ENCODE peak calls at places on chromosomes 7 and 10, in nine cellular contexts. X, I, L, Y, P, D, W, U and J are unnamed samples.

GRCh38 chr10:65320256-65321026 is 1605.4 kb upstream of the LRRTM3 start:
- DNase-seq in D (no peak), X (no peak), Y (no peak), P (no peak), I (no peak), W (no peak), U (no peak), L (no peak), J (no peak)

GRCh38 chr7:14835399-14835798 is 67.2 kb downstream of the DGKB start:
- DNase-seq in D (no peak), W (no peak), Y (no peak), P (no peak), L (no peak), I (no peak), U (no peak), X (no peak), J (no peak)

GRCh38 chr10:124285587-124286527 is 132.9 kb downstream of the OAT start:
- DNase-seq in W (no peak), U (no peak), I (no peak), X (no peak), P (no peak), D (no peak), L (no peak), Y (no peak), J (no peak)

GRCh38 chr10:35387768-35388167 is 51.5 kb downstream of the CCNY start:
- DNase-seq in Y (peak), I (no peak), U (no peak), W (peak), D (no peak), P (no peak), X (no peak), L (no peak), J (peak)

GRCh38 chr7:57427146-57427545 is 22.8 kb upstream of the ZNF716 start:
- DNase-seq in D (no peak), X (no peak), U (no peak), L (no peak), W (no peak), Y (no peak), I (no peak), P (no peak), J (no peak)

GRCh38 chr10:110013615-110014293 is 6.0 kb downstream of the ADD3 start:
- DNase-seq in I (no peak), U (peak), X (no peak), P (no peak), D (no peak), W (no peak), Y (no peak), L (no peak), J (no peak)

GRCh38 chr10:110074298-110074697 is 66.5 kb downstream of the ADD3 start:
- DNase-seq in P (no peak), X (no peak), Y (no peak), U (no peak), I (no peak), W (no peak), L (no peak), D (no peak), J (peak)

GRCh38 chr7:45692031-45692430 is 117.9 kb downstream of the ADCY1 start:
- DNase-seq in X (no peak), I (no peak), P (no peak), W (no peak), L (no peak), D (no peak), U (no peak), Y (no peak), J (no peak)

GRCh38 chr7:151608031-151608551 is 88.4 kb upstream of the RHEB start:
- DNase-seq in X (no peak), U (peak), W (no peak), L (no peak), D (peak), I (no peak), Y (peak), P (no peak), J (no peak)

GRCh38 chr10:78435484-78436222 is 402.0 kb downstream of the RPS24 start:
- DNase-seq in Y (no peak), U (no peak), X (no peak), I (peak), D (peak), L (no peak), W (no peak), P (no peak), J (no peak)

GRCh38 chr7:93279541-93279940 is 47.4 kb downstream of the VPS50 start:
- DNase-seq in W (no peak), L (no peak), X (no peak), D (no peak), P (no peak), Y (peak), I (no peak), U (no peak), J (no peak)

GRCh38 chr10:7948601-7949000 is 105.9 kb upstream of the GATA3 start:
- DNase-seq in D (no peak), I (peak), L (no peak), X (no peak), Y (peak), U (no peak), P (no peak), W (no peak), J (peak)

GRCh38 chr7:33762153-33762902 is 143.0 kb upstream of the BMPER start:
- DNase-seq in Y (no peak), X (no peak), U (no peak), D (no peak), I (no peak), W (no peak), P (no peak), L (no peak), J (no peak)

GRCh38 chr7:98826811-98827231 is 43.0 kb downstream of the TMEM130 start:
- DNase-seq in I (no peak), Y (no peak), W (no peak), P (no peak), D (peak), U (no peak), L (no peak), X (no peak), J (no peak)

GRCh38 chr10:97059006-97059871 is 126.5 kb downstream of the SLIT1 start:
- DNase-seq in X (no peak), L (no peak), D (peak), W (no peak), U (no peak), I (no peak), P (no peak), Y (no peak), J (no peak)

GRCh38 chr10:4195214-4195613 is 410.2 kb upstream of the KLF6 start:
- DNase-seq in U (peak), X (no peak), D (no peak), W (no peak), L (no peak), Y (peak), I (no peak), P (peak), J (peak)

GRCh38 chr10:94053639-94053932 is 59.9 kb downstream of the PLCE1 start:
- DNase-seq in P (no peak), Y (no peak), I (no peak), D (no peak), U (no peak), W (no peak), X (no peak), L (no peak), J (no peak)

GRCh38 chr7:106365252-106366005 is 80.6 kb upstream of the NAMPT start:
- DNase-seq in Y (no peak), I (no peak), L (no peak), U (no peak), W (no peak), D (no peak), X (no peak), P (no peak), J (no peak)

GRCh38 chr7:112937651-112938390 is 147.6 kb upstream of the TMEM168 start:
- DNase-seq in L (no peak), X (no peak), I (no peak), P (no peak), Y (peak), U (no peak), W (no peak), D (no peak), J (peak)

GRCh38 chr7:20595971-20596370 is 19.5 kb upstream of the ABCB5 start:
- DNase-seq in D (no peak), U (no peak), W (peak), L (no peak), X (no peak), Y (no peak), I (no peak), P (no peak), J (no peak)

GRCh38 chr7:148492157-148492860 is 98.3 kb upstream of the C7orf33 start:
- DNase-seq in I (no peak), D (no peak), X (no peak), L (no peak), W (no peak), P (no peak), Y (no peak), U (no peak), J (no peak)

GRCh38 chr7:120060283-120060682 is 212.7 kb upstream of the KCND2 start:
- DNase-seq in I (no peak), P (no peak), Y (no peak), U (no peak), W (no peak), X (no peak), L (no peak), D (no peak), J (peak)

GRCh38 chr7:73879977-73880681 is 19.2 kb downstream of the TMEM270 start:
- DNase-seq in L (no peak), Y (no peak), W (no peak), U (peak), P (no peak), D (peak), I (no peak), X (peak), J (peak)